ENCODE peak calls at places on chromosomes 11 and 22, in seven cellular contexts. B is neural crest cell; J is CD14-positive monocyte; I is CD4-positive, alpha-beta memory T cell; P is H7; N is NCI-H1436; W is activated CD4-positive, alpha-beta T cell treated with anti-CD3 and anti-CD28 coated beads for 24 hours. X is an unnamed sample.
A peak's percentile ranks its signal among the peaks of the same experiment; 100 is the strongest.

GRCh38 chr11:70364745-70365535 is 33.4 kb upstream of the CTTN start:
- DNase-seq in P (no peak), B (no peak), W (peak; percentile 54), I (peak; percentile 53), J (no peak), N (no peak), X (no peak)

GRCh38 chr11:2186669-2187266 is 15.2 kb upstream of the TH start:
- DNase-seq in B (peak; percentile 37), I (peak; percentile 38), N (peak; percentile 78), W (peak; percentile 22), J (no peak), P (peak; percentile 92), X (peak; percentile 59)

GRCh38 chr11:12598330-12599256 is 75.6 kb upstream of the TEAD1 start:
- DNase-seq in J (no peak), N (no peak), P (no peak), B (no peak), I (peak; percentile 33), W (no peak), X (no peak)

GRCh38 chr22:36383110-36383581 is 4.6 kb downstream of the MYH9 start:
- DNase-seq in N (no peak), B (no peak), J (no peak), I (peak; percentile 67), P (no peak), W (no peak), X (no peak)

GRCh38 chr11:99584822-99585221 is 564.1 kb downstream of the CNTN5 start:
- DNase-seq in J (no peak), I (no peak), P (no peak), N (no peak), B (no peak), W (no peak), X (no peak)

GRCh38 chr22:21659864-21660525 is 5.8 kb upstream of the PPIL2 start:
- DNase-seq in I (no peak), J (no peak), N (no peak), P (no peak), W (no peak), B (no peak), X (no peak)

GRCh38 chr11:75425422-75425821 is 7.6 kb downstream of the KLHL35 start:
- DNase-seq in N (no peak), J (no peak), W (no peak), P (peak; percentile 95), I (no peak), B (no peak), X (peak; percentile 45)

GRCh38 chr22:38124236-38124974 is 13.9 kb upstream of the BAIAP2L2 start:
- DNase-seq in W (no peak), I (no peak), J (no peak), B (no peak), N (no peak), P (peak; percentile 82), X (no peak)

GRCh38 chr11:130772266-130773227 is 143.7 kb downstream of the SNX19 start:
- DNase-seq in W (no peak), N (no peak), I (no peak), P (no peak), J (no peak), B (no peak), X (no peak)

GRCh38 chr11:12506502-12506921 is 129.1 kb downstream of the PARVA start:
- DNase-seq in B (no peak), P (no peak), W (no peak), J (no peak), I (no peak), N (no peak), X (no peak)

GRCh38 chr22:46192210-46192993 is 42.1 kb downstream of the PPARA start:
- DNase-seq in I (no peak), N (peak; percentile 52), W (no peak), P (no peak), J (no peak), B (no peak), X (no peak)

GRCh38 chr22:35677460-35678187 is 29.4 kb downstream of the APOL6 start:
- DNase-seq in N (no peak), I (no peak), W (no peak), J (no peak), B (no peak), P (no peak), X (no peak)

GRCh38 chr11:20250644-20251247 is 90.5 kb upstream of the DBX1 start:
- DNase-seq in J (no peak), N (no peak), W (no peak), P (no peak), B (no peak), I (no peak), X (no peak)

GRCh38 chr22:44347549-44347948 is 34.8 kb upstream of the SHISAL1 start:
- DNase-seq in I (no peak), N (no peak), B (no peak), P (peak; percentile 42), W (no peak), J (no peak), X (no peak)

GRCh38 chr11:117413616-117414015 is 86.0 kb downstream of the CEP164 start:
- DNase-seq in I (no peak), W (no peak), B (no peak), P (no peak), N (no peak), J (no peak), X (no peak)

GRCh38 chr11:34824425-34824824 is 91.8 kb downstream of the APIP start:
- DNase-seq in P (no peak), B (no peak), J (no peak), N (no peak), I (no peak), W (no peak), X (no peak)